ENCODE peak calls at places on chromosomes 6 and 20, in eight cellular contexts. One of them, this sample, is unnamed.

GRCh38 chr6:35202066-35202546 is 11.7 kb upstream of the SCUBE3 start:
- DNase-seq in mesendoderm: no peak
- DNase-seq in osteoblast: peak
- DNase-seq in ascending aorta: no peak
- DNase-seq in suprapubic skin: no peak
- DNase-seq in dorsolateral prefrontal cortex: no peak
- DNase-seq in AG04450: no peak
- DNase-seq in heart left ventricle: no peak
- DNase-seq in this sample: no peak

GRCh38 chr6:144285548-144285797 is 338 bp downstream of the UTRN start:
- DNase-seq in suprapubic skin: no peak
- DNase-seq in AG04450: no peak
- DNase-seq in osteoblast: peak
- DNase-seq in ascending aorta: no peak
- DNase-seq in dorsolateral prefrontal cortex: no peak
- DNase-seq in mesendoderm: no peak
- DNase-seq in heart left ventricle: no peak
- DNase-seq in this sample: no peak

GRCh38 chr6:118371955-118372354 is 176.1 kb upstream of the PLN start:
- DNase-seq in mesendoderm: no peak
- DNase-seq in ascending aorta: no peak
- DNase-seq in dorsolateral prefrontal cortex: no peak
- DNase-seq in suprapubic skin: no peak
- DNase-seq in heart left ventricle: no peak
- DNase-seq in osteoblast: no peak
- DNase-seq in AG04450: no peak
- DNase-seq in this sample: no peak

GRCh38 chr6:1310628-1311399 is 1.1 kb upstream of the FOXQ1 start:
- DNase-seq in suprapubic skin: no peak
- DNase-seq in dorsolateral prefrontal cortex: peak
- DNase-seq in mesendoderm: peak
- DNase-seq in AG04450: no peak
- DNase-seq in osteoblast: peak
- DNase-seq in ascending aorta: no peak
- DNase-seq in heart left ventricle: no peak
- DNase-seq in this sample: no peak

GRCh38 chr6:128932061-128932460 is 49.1 kb downstream of the LAMA2 start:
- DNase-seq in AG04450: no peak
- DNase-seq in heart left ventricle: no peak
- DNase-seq in dorsolateral prefrontal cortex: no peak
- DNase-seq in osteoblast: peak
- DNase-seq in mesendoderm: peak
- DNase-seq in ascending aorta: no peak
- DNase-seq in suprapubic skin: no peak
- DNase-seq in this sample: no peak

GRCh38 chr6:169253745-169254238 is at the start of gene THBS2:
- DNase-seq in suprapubic skin: peak
- DNase-seq in osteoblast: peak
- DNase-seq in heart left ventricle: peak
- DNase-seq in dorsolateral prefrontal cortex: no peak
- DNase-seq in mesendoderm: peak
- DNase-seq in ascending aorta: no peak
- DNase-seq in AG04450: peak
- DNase-seq in this sample: no peak

GRCh38 chr20:37288091-37288490 is 1.4 kb upstream of the MANBAL start:
- DNase-seq in suprapubic skin: no peak
- DNase-seq in heart left ventricle: no peak
- DNase-seq in ascending aorta: no peak
- DNase-seq in AG04450: no peak
- DNase-seq in dorsolateral prefrontal cortex: no peak
- DNase-seq in mesendoderm: no peak
- DNase-seq in osteoblast: no peak
- DNase-seq in this sample: no peak

GRCh38 chr6:160461641-160462040 is 113.5 kb downstream of the SLC22A3 start:
- DNase-seq in osteoblast: no peak
- DNase-seq in dorsolateral prefrontal cortex: no peak
- DNase-seq in mesendoderm: no peak
- DNase-seq in AG04450: no peak
- DNase-seq in suprapubic skin: no peak
- DNase-seq in ascending aorta: no peak
- DNase-seq in heart left ventricle: no peak
- DNase-seq in this sample: no peak

GRCh38 chr6:16146527-16146955 is 17.7 kb downstream of the MYLIP start:
- DNase-seq in mesendoderm: no peak
- DNase-seq in dorsolateral prefrontal cortex: no peak
- DNase-seq in osteoblast: no peak
- DNase-seq in suprapubic skin: no peak
- DNase-seq in ascending aorta: no peak
- DNase-seq in AG04450: no peak
- DNase-seq in heart left ventricle: no peak
- DNase-seq in this sample: no peak

GRCh38 chr20:12528591-12529041 is 480.2 kb upstream of the SPTLC3 start:
- DNase-seq in ascending aorta: no peak
- DNase-seq in dorsolateral prefrontal cortex: no peak
- DNase-seq in heart left ventricle: no peak
- DNase-seq in osteoblast: no peak
- DNase-seq in mesendoderm: no peak
- DNase-seq in AG04450: no peak
- DNase-seq in suprapubic skin: no peak
- DNase-seq in this sample: no peak

GRCh38 chr20:48352628-48353027 is 475.2 kb downstream of the PREX1 start:
- DNase-seq in osteoblast: no peak
- DNase-seq in ascending aorta: no peak
- DNase-seq in suprapubic skin: no peak
- DNase-seq in AG04450: no peak
- DNase-seq in heart left ventricle: no peak
- DNase-seq in dorsolateral prefrontal cortex: no peak
- DNase-seq in mesendoderm: no peak
- DNase-seq in this sample: no peak

GRCh38 chr20:48352042-48352441 is 475.8 kb downstream of the PREX1 start:
- DNase-seq in AG04450: no peak
- DNase-seq in dorsolateral prefrontal cortex: no peak
- DNase-seq in ascending aorta: no peak
- DNase-seq in suprapubic skin: no peak
- DNase-seq in mesendoderm: no peak
- DNase-seq in osteoblast: no peak
- DNase-seq in heart left ventricle: no peak
- DNase-seq in this sample: no peak

GRCh38 chr20:48349673-48350072 is 478.1 kb downstream of the PREX1 start:
- DNase-seq in heart left ventricle: no peak
- DNase-seq in suprapubic skin: no peak
- DNase-seq in dorsolateral prefrontal cortex: no peak
- DNase-seq in ascending aorta: no peak
- DNase-seq in osteoblast: no peak
- DNase-seq in mesendoderm: no peak
- DNase-seq in AG04450: no peak
- DNase-seq in this sample: no peak

GRCh38 chr20:48350291-48350988 is 477.4 kb downstream of the PREX1 start:
- DNase-seq in AG04450: no peak
- DNase-seq in suprapubic skin: no peak
- DNase-seq in mesendoderm: peak
- DNase-seq in heart left ventricle: no peak
- DNase-seq in ascending aorta: no peak
- DNase-seq in osteoblast: peak
- DNase-seq in dorsolateral prefrontal cortex: no peak
- DNase-seq in this sample: no peak

DNA sequence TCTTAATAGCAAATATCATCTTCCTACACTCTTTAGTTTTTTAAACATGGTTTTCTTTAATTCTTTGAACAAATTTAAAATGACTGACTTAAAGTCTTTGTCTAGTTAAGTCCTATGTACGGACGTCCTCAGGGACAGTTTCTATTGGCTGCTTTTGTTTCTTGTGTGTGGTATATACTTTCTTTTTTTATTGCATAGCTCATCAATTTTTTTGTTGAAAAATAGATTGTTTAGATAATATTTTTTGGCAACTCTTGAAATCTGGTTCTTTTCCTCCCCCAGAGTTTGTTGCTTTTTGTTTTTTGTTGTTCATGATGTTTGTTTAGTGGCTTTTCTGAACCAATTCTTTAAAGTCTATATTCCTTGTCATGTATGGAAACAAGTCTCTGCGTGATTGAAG is 479.8 kb downstream of the PREX1 start:
- DNase-seq in osteoblast: no peak
- DNase-seq in heart left ventricle: no peak
- DNase-seq in suprapubic skin: no peak
- DNase-seq in dorsolateral prefrontal cortex: no peak
- DNase-seq in ascending aorta: no peak
- DNase-seq in AG04450: no peak
- DNase-seq in mesendoderm: no peak
- DNase-seq in this sample: no peak
- H3K27ac ChIP-seq in osteoblast: no peak
- H3K27ac ChIP-seq in heart left ventricle: no peak
- H3K27ac ChIP-seq in suprapubic skin: no peak
- H3K27ac ChIP-seq in dorsolateral prefrontal cortex: no peak
- H3K27ac ChIP-seq in ascending aorta: no peak
- H3K27ac ChIP-seq in AG04450: no peak
- H3K27ac ChIP-seq in mesendoderm: no peak
- H3K27ac ChIP-seq in this sample: no peak

DNA sequence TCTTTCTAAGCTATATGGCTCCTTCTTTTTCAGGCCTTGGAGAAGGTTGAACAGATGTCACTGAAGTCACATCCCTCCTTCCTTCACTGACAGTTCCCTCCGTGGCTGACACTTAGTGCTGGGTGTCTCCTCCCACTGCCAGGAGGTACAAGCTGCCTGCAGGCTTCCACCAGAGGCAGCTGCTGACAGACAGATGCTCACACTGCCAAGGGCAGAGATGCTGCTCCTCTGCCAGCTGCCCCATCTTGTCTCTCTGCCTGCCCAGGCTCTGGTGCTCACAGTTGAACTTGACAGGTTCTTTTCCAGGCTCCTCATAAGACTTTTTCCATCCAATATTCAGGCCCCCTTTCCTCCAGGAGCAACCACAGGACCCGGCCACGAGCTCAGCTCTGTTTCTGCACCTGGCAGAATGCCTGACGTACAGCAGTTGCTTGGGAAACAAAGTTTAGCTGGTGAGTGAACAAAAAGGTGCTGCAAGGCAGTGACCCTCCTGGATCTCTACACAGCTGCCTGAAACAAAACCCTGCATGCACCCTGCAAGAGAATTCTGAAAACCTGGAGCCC is 79.8 kb downstream of the PSMB1 start:
- DNase-seq in osteoblast: peak
- DNase-seq in heart left ventricle: peak
- DNase-seq in suprapubic skin: no peak
- DNase-seq in AG04450: no peak
- DNase-seq in ascending aorta: no peak
- DNase-seq in dorsolateral prefrontal cortex: no peak
- DNase-seq in mesendoderm: no peak
- DNase-seq in this sample: no peak
- H3K27ac ChIP-seq in osteoblast: no peak
- H3K27ac ChIP-seq in heart left ventricle: no peak
- H3K27ac ChIP-seq in suprapubic skin: no peak
- H3K27ac ChIP-seq in AG04450: no peak
- H3K27ac ChIP-seq in ascending aorta: no peak
- H3K27ac ChIP-seq in dorsolateral prefrontal cortex: no peak
- H3K27ac ChIP-seq in mesendoderm: no peak
- H3K27ac ChIP-seq in this sample: no peak

GRCh38 chr6:138013949-138014348 is 93.3 kb downstream of the PERP start:
- DNase-seq in ascending aorta: no peak
- DNase-seq in mesendoderm: no peak
- DNase-seq in AG04450: no peak
- DNase-seq in dorsolateral prefrontal cortex: no peak
- DNase-seq in osteoblast: no peak
- DNase-seq in heart left ventricle: no peak
- DNase-seq in suprapubic skin: no peak
- DNase-seq in this sample: no peak
- H3K27ac ChIP-seq in ascending aorta: no peak
- H3K27ac ChIP-seq in mesendoderm: no peak
- H3K27ac ChIP-seq in AG04450: no peak
- H3K27ac ChIP-seq in dorsolateral prefrontal cortex: no peak
- H3K27ac ChIP-seq in osteoblast: no peak
- H3K27ac ChIP-seq in heart left ventricle: no peak
- H3K27ac ChIP-seq in suprapubic skin: peak
- H3K27ac ChIP-seq in this sample: no peak

GRCh38 chr6:163837681-163838431 is 423.3 kb downstream of the QKI start:
- DNase-seq in osteoblast: no peak
- DNase-seq in ascending aorta: no peak
- DNase-seq in heart left ventricle: peak
- DNase-seq in mesendoderm: peak
- DNase-seq in AG04450: no peak
- DNase-seq in dorsolateral prefrontal cortex: no peak
- DNase-seq in suprapubic skin: no peak
- DNase-seq in this sample: no peak
- H3K27ac ChIP-seq in osteoblast: no peak
- H3K27ac ChIP-seq in ascending aorta: no peak
- H3K27ac ChIP-seq in heart left ventricle: peak
- H3K27ac ChIP-seq in mesendoderm: no peak
- H3K27ac ChIP-seq in AG04450: no peak
- H3K27ac ChIP-seq in dorsolateral prefrontal cortex: peak
- H3K27ac ChIP-seq in suprapubic skin: no peak
- H3K27ac ChIP-seq in this sample: no peak

GRCh38 chr20:47117789-47118188 is 223.1 kb downstream of the EYA2 start:
- DNase-seq in suprapubic skin: no peak
- DNase-seq in ascending aorta: no peak
- DNase-seq in osteoblast: no peak
- DNase-seq in dorsolateral prefrontal cortex: no peak
- DNase-seq in mesendoderm: no peak
- DNase-seq in heart left ventricle: no peak
- DNase-seq in AG04450: peak
- DNase-seq in this sample: no peak

GRCh38 chr20:47118641-47119040 is 224.0 kb downstream of the EYA2 start:
- DNase-seq in heart left ventricle: no peak
- DNase-seq in suprapubic skin: no peak
- DNase-seq in AG04450: no peak
- DNase-seq in ascending aorta: no peak
- DNase-seq in mesendoderm: no peak
- DNase-seq in dorsolateral prefrontal cortex: no peak
- DNase-seq in osteoblast: no peak
- DNase-seq in this sample: no peak

GRCh38 chr20:47120346-47120745 is 225.7 kb downstream of the EYA2 start:
- DNase-seq in osteoblast: no peak
- DNase-seq in AG04450: no peak
- DNase-seq in mesendoderm: no peak
- DNase-seq in ascending aorta: no peak
- DNase-seq in suprapubic skin: no peak
- DNase-seq in dorsolateral prefrontal cortex: no peak
- DNase-seq in heart left ventricle: no peak
- DNase-seq in this sample: no peak

GRCh38 chr20:47117325-47117724 is 222.7 kb downstream of the EYA2 start:
- DNase-seq in AG04450: no peak
- DNase-seq in suprapubic skin: no peak
- DNase-seq in mesendoderm: no peak
- DNase-seq in heart left ventricle: no peak
- DNase-seq in osteoblast: no peak
- DNase-seq in ascending aorta: no peak
- DNase-seq in dorsolateral prefrontal cortex: no peak
- DNase-seq in this sample: no peak

GRCh38 chr20:47118201-47118600 is 223.6 kb downstream of the EYA2 start:
- DNase-seq in osteoblast: no peak
- DNase-seq in suprapubic skin: no peak
- DNase-seq in AG04450: no peak
- DNase-seq in dorsolateral prefrontal cortex: no peak
- DNase-seq in mesendoderm: peak
- DNase-seq in heart left ventricle: no peak
- DNase-seq in ascending aorta: no peak
- DNase-seq in this sample: no peak
- H3K27ac ChIP-seq in osteoblast: no peak
- H3K27ac ChIP-seq in suprapubic skin: peak
- H3K27ac ChIP-seq in AG04450: peak
- H3K27ac ChIP-seq in dorsolateral prefrontal cortex: no peak
- H3K27ac ChIP-seq in mesendoderm: no peak
- H3K27ac ChIP-seq in heart left ventricle: no peak
- H3K27ac ChIP-seq in ascending aorta: peak
- H3K27ac ChIP-seq in this sample: no peak